ENCODE peak calls at places on chromosomes 2 and 18, in nine cellular contexts. D, F, Z, V, Q, O, A, L and W are unnamed samples.

GRCh38 chr2:46479265-46479664 is at the start of gene TMEM247:
- DNase-seq in V (no peak), L (no peak), D (no peak), F (no peak), Z (no peak), Q (no peak), O (no peak), A (no peak), W (no peak)

GRCh38 chr2:120805590-120805989 is 69.9 kb downstream of the GLI2 start:
- DNase-seq in D (no peak), Z (no peak), L (no peak), F (no peak), A (no peak), O (no peak), V (no peak), Q (no peak), W (no peak)

GRCh38 chr18:50240083-50240563 is 26.2 kb downstream of the CFAP53 start:
- DNase-seq in V (no peak), L (no peak), Q (no peak), O (no peak), F (no peak), Z (no peak), D (no peak), A (no peak), W (no peak)

GRCh38 chr2:180523629-180524340 is 456.6 kb upstream of the UBE2E3 start:
- DNase-seq in Q (no peak), O (no peak), A (no peak), L (no peak), D (no peak), V (peak), F (no peak), Z (no peak), W (no peak)

GRCh38 chr18:10660485-10660884 is 134.7 kb downstream of the NAPG start:
- DNase-seq in A (peak), V (peak), F (no peak), D (peak), Q (no peak), O (no peak), L (no peak), Z (no peak), W (no peak)

GRCh38 chr2:190200603-190201002 is 119.0 kb downstream of the HIBCH start:
- DNase-seq in Q (no peak), O (no peak), Z (no peak), D (no peak), V (no peak), F (no peak), L (no peak), A (no peak), W (no peak)

GRCh38 chr2:14903709-14904374 is 271.3 kb downstream of the LRATD1 start:
- DNase-seq in D (no peak), V (no peak), O (no peak), F (peak), L (no peak), Q (no peak), Z (no peak), A (no peak), W (no peak)

GRCh38 chr2:96431319-96431718 is 73.8 kb downstream of the NEURL3 start:
- DNase-seq in F (no peak), Z (no peak), L (no peak), V (no peak), Q (no peak), O (no peak), A (no peak), D (peak), W (no peak)

GRCh38 chr2:28658369-28658768 is 93.3 kb upstream of the PPP1CB start:
- DNase-seq in Q (no peak), A (no peak), D (no peak), F (no peak), V (peak), L (no peak), Z (no peak), O (no peak), W (no peak)

GRCh38 chr2:158904620-158905177 is 63.7 kb upstream of the TANC1 start:
- DNase-seq in A (no peak), L (no peak), Z (no peak), D (no peak), O (no peak), V (no peak), F (no peak), Q (no peak), W (no peak)

GRCh38 chr2:239211391-239212094 is 189.3 kb downstream of the HDAC4 start:
- DNase-seq in Q (no peak), D (no peak), Z (no peak), L (no peak), F (no peak), O (no peak), V (no peak), A (no peak), W (no peak)

GRCh38 chr2:154600931-154601494 is 97.5 kb upstream of the KCNJ3 start:
- DNase-seq in V (no peak), A (no peak), Q (no peak), O (no peak), L (no peak), F (no peak), Z (no peak), D (no peak), W (no peak)

GRCh38 chr18:75210274-75211001 is at the start of gene TSHZ1:
- DNase-seq in V (peak), L (peak), Q (peak), O (peak), D (no peak), F (peak), A (peak), Z (peak), W (peak)

GRCh38 chr2:11984556-11985158 is 238.2 kb downstream of the LPIN1 start:
- DNase-seq in A (peak), F (no peak), V (no peak), D (no peak), Z (no peak), Q (no peak), O (no peak), L (no peak), W (no peak)

GRCh38 chr2:95323347-95324155 is 26.4 kb downstream of the KCNIP3 start:
- DNase-seq in L (no peak), A (no peak), Z (no peak), V (peak), O (no peak), D (no peak), Q (no peak), F (peak), W (no peak)

GRCh38 chr18:36786686-36787085 is 42.1 kb downstream of the TPGS2 start:
- DNase-seq in L (no peak), V (peak), Z (no peak), F (no peak), O (no peak), D (peak), A (no peak), Q (no peak), W (no peak)

GRCh38 chr18:394997-395383 is 105.5 kb downstream of the COLEC12 start:
- DNase-seq in V (peak), Q (no peak), A (peak), L (no peak), O (no peak), D (peak), F (no peak), Z (no peak), W (no peak)

GRCh38 chr18:38427234-38427633 is 861.6 kb upstream of the CELF4 start:
- DNase-seq in F (no peak), Z (no peak), Q (no peak), O (no peak), V (no peak), D (no peak), A (peak), L (peak), W (peak)

GRCh38 chr2:71743995-71744675 is 290.8 kb downstream of the DYSF start:
- DNase-seq in V (peak), D (no peak), A (no peak), F (no peak), Z (no peak), L (no peak), Q (no peak), O (no peak), W (no peak)

GRCh38 chr2:11320698-11321492 is 23.5 kb downstream of the ROCK2 start:
- DNase-seq in Q (no peak), Z (no peak), D (no peak), O (no peak), V (no peak), F (no peak), A (no peak), L (no peak), W (no peak)

GRCh38 chr18:68275616-68276015 is 439.3 kb downstream of the TMX3 start:
- DNase-seq in V (peak), Z (no peak), A (no peak), Q (no peak), D (no peak), L (no peak), O (no peak), F (no peak), W (no peak)

GRCh38 chr2:603869-604268 is 73.3 kb downstream of the TMEM18 start:
- DNase-seq in Q (no peak), D (no peak), A (no peak), O (no peak), L (no peak), F (no peak), Z (no peak), V (no peak), W (no peak)

GRCh38 chr2:141900826-141901225 is 230.0 kb downstream of the LRP1B start:
- DNase-seq in V (no peak), Q (no peak), Z (no peak), F (no peak), O (no peak), D (no peak), L (no peak), A (no peak), W (no peak)

GRCh38 chr2:2641541-2642410 is 310.7 kb upstream of the MYT1L start:
- DNase-seq in V (no peak), O (no peak), A (no peak), D (no peak), L (no peak), Z (no peak), Q (no peak), F (no peak), W (no peak)

GRCh38 chr2:35522434-35522833 is 833.1 kb upstream of the CRIM1 start:
- DNase-seq in F (no peak), A (no peak), L (no peak), Z (no peak), Q (no peak), D (no peak), V (no peak), O (no peak), W (no peak)

GRCh38 chr2:1569879-1570450 is 156.7 kb downstream of the TPO start:
- DNase-seq in D (no peak), Z (no peak), Q (no peak), L (no peak), F (no peak), A (no peak), O (no peak), V (no peak), W (no peak)

GRCh38 chr2:68537872-68538271 is 70.5 kb downstream of the APLF start:
- DNase-seq in L (no peak), V (peak), Q (no peak), F (no peak), A (no peak), O (no peak), D (no peak), Z (no peak), W (no peak)

GRCh38 chr2:126902152-126902835 is 3.6 kb downstream of the TEX51 start:
- DNase-seq in Q (no peak), F (no peak), L (no peak), Z (peak), D (no peak), V (no peak), O (no peak), A (no peak), W (no peak)

GRCh38 chr2:113126845-113127645 is at the start of gene IL1RN:
- DNase-seq in Z (no peak), V (no peak), A (no peak), Q (no peak), D (no peak), L (no peak), O (no peak), F (no peak), W (no peak)

GRCh38 chr2:179539112-179539511 is 274.5 kb upstream of the SESTD1 start:
- DNase-seq in O (no peak), Z (no peak), V (no peak), A (no peak), F (no peak), L (no peak), D (no peak), Q (no peak), W (no peak)

GRCh38 chr2:236041616-236042015 is 126.6 kb downstream of the GBX2 start:
- DNase-seq in Q (no peak), D (no peak), V (no peak), Z (no peak), O (no peak), A (no peak), L (no peak), F (no peak), W (no peak)

GRCh38 chr2:113328043-113328442 is 49.3 kb upstream of the PAX8 start:
- DNase-seq in A (no peak), Z (no peak), F (no peak), V (no peak), L (no peak), Q (no peak), O (no peak), D (no peak), W (no peak)

GRCh38 chr2:219252900-219253752 is at the start of gene TUBA4B:
- DNase-seq in V (peak), Z (peak), O (no peak), D (no peak), Q (no peak), F (peak), A (peak), L (no peak), W (no peak)

GRCh38 chr2:47300609-47301276 is 102.2 kb upstream of the MSH2 start:
- DNase-seq in Z (peak), D (no peak), L (no peak), Q (no peak), F (no peak), O (no peak), A (no peak), V (no peak), W (no peak)

GRCh38 chr2:196262606-196263005 is 91.2 kb upstream of the STK17B start:
- DNase-seq in O (no peak), V (no peak), A (no peak), F (no peak), Z (no peak), D (no peak), Q (no peak), L (no peak), W (no peak)

GRCh38 chr2:175004980-175005832 is at the start of gene CHN1:
- DNase-seq in V (peak), Z (peak), Q (peak), D (peak), O (peak), L (peak), A (peak), F (peak), W (peak)

GRCh38 chr2:190180313-190181065 is 118.0 kb upstream of the MSTN start:
- DNase-seq in A (peak), Z (peak), F (peak), L (no peak), D (peak), Q (peak), O (no peak), V (peak), W (no peak)

GRCh38 chr2:219369447-219369861 is 18.3 kb downstream of the DNPEP start:
- DNase-seq in V (peak), L (no peak), O (no peak), Z (no peak), D (peak), F (no peak), Q (no peak), A (no peak), W (no peak)

GRCh38 chr2:232204457-232204931 is 174.1 kb upstream of the ALPP start:
- DNase-seq in V (peak), Z (no peak), L (no peak), D (no peak), F (no peak), A (peak), O (no peak), Q (no peak), W (no peak)

GRCh38 chr2:231393149-231394131 is 2.1 kb upstream of the B3GNT7 start:
- DNase-seq in L (no peak), D (no peak), Q (no peak), Z (peak), V (no peak), O (no peak), A (no peak), F (no peak), W (no peak)